ENCODE peak calls at places on chromosomes 7 and 10, in four cellular contexts. D is choroid plexus epithelial cell, N is pons, Z is AG09319. T is an unnamed sample.
A peak's percentile ranks its signal among the peaks of the same experiment; 100 is the strongest.

GRCh38 chr10:7354330-7355047 is 56.3 kb downstream of the SFMBT2 start:
- DNase-seq in D (peak; percentile 47), N (no peak), Z (no peak), T (peak; percentile 21)

GRCh38 chr10:44400553-44400952 is 15.7 kb upstream of the CXCL12 start:
- DNase-seq in D (no peak), N (no peak), Z (no peak), T (no peak)

GRCh38 chr10:50590935-50591334 is 32.8 kb downstream of the SGMS1 start:
- DNase-seq in D (no peak), N (no peak), Z (no peak), T (no peak)

GRCh38 chr7:69564454-69565417 is 33.5 kb upstream of the AUTS2 start:
- DNase-seq in D (peak; percentile 76), N (peak; percentile 95), Z (no peak), T (no peak)

GRCh38 chr10:5466451-5466996 is 32.8 kb downstream of the CALML5 start:
- DNase-seq in D (peak; percentile 88), N (no peak), Z (no peak), T (no peak)

GRCh38 chr7:38744746-38745145 is 113.6 kb upstream of the AMPH start:
- DNase-seq in D (peak; percentile 71), N (no peak), Z (no peak), T (no peak)

GRCh38 chr7:66707825-66708224 is 32.7 kb upstream of the RABGEF1 start:
- DNase-seq in D (no peak), N (no peak), Z (no peak), T (no peak)

GRCh38 chr7:130377178-130377577 is 3.1 kb upstream of the CPA1 start:
- DNase-seq in D (no peak), N (no peak), Z (no peak), T (no peak)

GRCh38 chr7:25261545-25262135 is 33.4 kb upstream of the NPVF start:
- DNase-seq in D (peak; percentile 3), N (no peak), Z (no peak), T (no peak)

GRCh38 chr10:32955790-32956189 is 2.2 kb downstream of the ITGB1 start:
- DNase-seq in D (no peak), N (no peak), Z (no peak), T (no peak)

GRCh38 chr10:126315471-126316177 is 72.7 kb downstream of the ADAM12 start:
- DNase-seq in D (peak; percentile 89), N (no peak), Z (peak; percentile 44), T (no peak)

GRCh38 chr7:135692055-135692454 is 29.7 kb downstream of the STMP1 start:
- DNase-seq in D (no peak), N (no peak), Z (no peak), T (no peak)

GRCh38 chr7:99201027-99201426 is 6.9 kb downstream of the KPNA7 start:
- DNase-seq in D (peak; percentile 67), N (no peak), Z (peak; percentile 28), T (no peak)

GRCh38 chr7:143980746-143981510 is 19.2 kb upstream of the OR6B1 start:
- DNase-seq in D (no peak), N (no peak), Z (no peak), T (no peak)

T was measured in activated CD4-positive, alpha-beta T cell treated with anti-CD3 and anti-CD28 coated beads, Interleukin-2, amount 50 U/mL, for 24 hours.